ENCODE peak calls at places on chromosomes 16 and 17, in eight cellular contexts. J is sigmoid colon, A is prostate gland, V is stomach, K is breast epithelium, F is spleen, Y is upper lobe of left lung, R is HL-60. U is an unnamed sample.
A peak's percentile ranks its signal among the peaks of the same experiment; 100 is the strongest.

GRCh38 chr16:3950343-3951193 is 70.1 kb upstream of the CREBBP start:
- DNase-seq in V (peak; percentile 54), F (no peak), J (peak; percentile 95), Y (peak; percentile 56), R (no peak), A (peak; percentile 48), K (peak; percentile 69), U (no peak)

GRCh38 chr17:42843358-42843934 is 934 bp upstream of the AOC2 start:
- DNase-seq in A (peak; percentile 33), Y (no peak), F (peak; percentile 12), K (no peak), R (no peak), J (no peak), V (no peak), U (peak; percentile 80)

GRCh38 chr16:28042856-28043255 is 20.7 kb downstream of the GSG1L start:
- DNase-seq in K (no peak), F (no peak), A (no peak), V (no peak), R (no peak), J (no peak), Y (no peak), U (no peak)

GRCh38 chr16:21033707-21034106 is 116.9 kb downstream of the DNAH3 start:
- DNase-seq in F (no peak), V (no peak), J (no peak), R (no peak), A (no peak), K (no peak), Y (no peak), U (no peak)

GRCh38 chr17:27245230-27245696 is 48.7 kb upstream of the WSB1 start:
- DNase-seq in R (peak; percentile 93), V (peak; percentile 74), F (peak; percentile 94), J (peak; percentile 93), A (peak; percentile 56), Y (peak; percentile 87), K (peak; percentile 64), U (peak; percentile 90)

GRCh38 chr17:16935786-16936185 is 36.1 kb downstream of the TNFRSF13B start:
- DNase-seq in A (no peak), V (no peak), K (peak; percentile 46), Y (no peak), F (peak; percentile 38), J (peak; percentile 32), R (no peak), U (no peak)

GRCh38 chr16:30927789-30928378 is 4.5 kb downstream of the FBXL19 start:
- DNase-seq in J (no peak), F (peak; percentile 83), A (peak; percentile 81), V (no peak), Y (peak; percentile 86), K (no peak), R (no peak), U (peak; percentile 85)

GRCh38 chr17:17833664-17834357 is 3.0 kb downstream of the SREBF1 start:
- DNase-seq in R (no peak), Y (no peak), J (no peak), V (no peak), K (no peak), F (no peak), A (no peak), U (no peak)

GRCh38 chr16:86578056-86578455 is 293 bp upstream of the FOXL1 start:
- DNase-seq in V (no peak), Y (no peak), F (no peak), R (no peak), J (no peak), A (no peak), K (no peak), U (no peak)

GRCh38 chr17:5769936-5770335 is 185.6 kb upstream of the NLRP1 start:
- DNase-seq in F (no peak), A (no peak), R (no peak), K (no peak), J (no peak), Y (no peak), V (no peak), U (no peak)

GRCh38 chr17:59702304-59702703 is 4.9 kb downstream of the PTRH2 start:
- DNase-seq in A (no peak), K (no peak), F (no peak), J (no peak), Y (no peak), R (no peak), V (no peak), U (no peak)

GRCh38 chr17:59707971-59708425 is 544 bp downstream of the VMP1 start:
- DNase-seq in R (no peak), V (no peak), F (peak; percentile 67), A (no peak), K (no peak), Y (no peak), J (no peak), U (peak; percentile 43)

GRCh38 chr17:59706900-59707181 is 389 bp downstream of the PTRH2 start:
- DNase-seq in J (no peak), V (no peak), Y (no peak), A (no peak), F (no peak), K (no peak), R (no peak), U (no peak)

GRCh38 chr17:59711936-59712335 is 4.5 kb downstream of the VMP1 start:
- DNase-seq in V (no peak), K (no peak), R (no peak), J (no peak), A (no peak), F (no peak), Y (no peak), U (no peak)

DNA sequence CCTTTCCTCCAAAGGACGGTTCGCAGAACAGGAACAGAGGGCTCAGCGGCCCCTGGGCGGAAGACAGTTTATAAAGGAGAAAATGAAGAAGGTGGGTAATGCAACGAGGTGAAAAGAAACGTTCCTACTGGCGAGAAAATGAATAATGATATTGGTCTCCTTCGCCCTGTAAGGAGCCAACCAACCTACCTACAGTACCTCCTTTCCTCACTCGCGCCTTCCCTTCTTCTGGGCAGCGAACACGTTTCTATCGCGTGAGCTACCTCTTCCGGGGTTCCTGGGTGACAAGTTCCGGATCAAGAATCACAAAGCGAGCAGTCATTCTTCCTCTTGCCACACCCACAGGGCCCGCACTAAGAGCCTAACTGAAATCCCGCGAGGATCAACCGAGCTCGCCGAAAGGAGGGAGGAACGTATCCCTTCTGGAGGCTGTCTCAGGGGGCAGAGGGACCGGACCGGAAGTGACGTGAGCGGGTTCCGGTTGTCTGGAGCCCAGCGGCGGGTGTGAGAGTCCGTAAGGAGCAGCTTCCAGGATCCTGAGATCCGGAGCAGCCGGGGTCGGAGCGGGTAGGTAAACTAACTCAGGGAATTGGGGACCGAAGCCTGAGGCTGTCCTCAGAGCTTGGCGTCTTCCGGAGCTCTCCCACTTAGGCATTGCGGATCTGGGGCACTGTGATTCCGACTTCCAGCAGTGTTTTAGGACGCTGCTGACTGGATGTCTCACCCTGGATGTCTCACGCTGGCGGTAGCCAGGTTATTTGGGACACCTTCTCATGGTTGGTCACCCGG is at the start of the genes PTRH2 and VMP1:
- DNase-seq in J (peak; percentile 99), K (peak; percentile 98), A (peak; percentile 99), R (peak; percentile 98), V (peak; percentile 98), F (peak; percentile 97), Y (peak; percentile 92), U (peak; percentile 100)
- TF ChIP-seq POLR2AphosphoS5 in J (peak; percentile 97), K (peak; percentile 96), A (peak; percentile 99), R (peak; percentile 96), V (peak; percentile 65), F (peak; percentile 93), Y (peak; percentile 88), U (peak; percentile 99)

GRCh38 chr17:9386401-9386800 is 189.2 kb downstream of the STX8 start:
- DNase-seq in K (no peak), Y (no peak), V (no peak), R (no peak), A (no peak), J (no peak), F (no peak), U (no peak)
- TF ChIP-seq POLR2AphosphoS5 in K (no peak), Y (no peak), V (no peak), R (no peak), A (no peak), J (no peak), F (no peak), U (no peak)

DNA sequence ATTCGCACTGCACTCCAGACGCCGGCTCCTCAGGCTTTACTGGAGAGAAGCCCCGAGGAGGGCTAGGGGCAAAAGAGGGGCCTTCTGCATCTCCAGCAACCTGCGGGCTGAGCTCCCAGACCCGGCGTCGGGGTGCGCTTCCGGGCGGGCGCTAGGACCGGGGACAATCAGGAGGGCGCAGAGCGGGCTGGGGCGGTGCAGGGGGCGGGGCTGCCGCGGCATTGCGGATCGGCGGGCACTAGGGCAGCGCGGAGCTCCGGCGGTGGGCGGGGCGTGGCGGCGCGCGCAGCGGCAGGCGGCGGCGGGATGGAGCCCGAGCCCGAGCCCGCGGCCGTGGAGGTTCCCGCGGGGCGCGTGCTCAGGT is at the start of gene TSEN54:
- DNase-seq in J (peak; percentile 96), Y (peak; percentile 100), K (peak; percentile 94), F (peak; percentile 99), R (peak; percentile 71), V (peak; percentile 96), A (peak; percentile 93), U (peak; percentile 91)
- TF ChIP-seq POLR2AphosphoS5 in J (no peak), Y (no peak), K (no peak), F (peak; percentile 62), R (no peak), V (no peak), A (peak; percentile 41), U (peak; percentile 31)

DNA sequence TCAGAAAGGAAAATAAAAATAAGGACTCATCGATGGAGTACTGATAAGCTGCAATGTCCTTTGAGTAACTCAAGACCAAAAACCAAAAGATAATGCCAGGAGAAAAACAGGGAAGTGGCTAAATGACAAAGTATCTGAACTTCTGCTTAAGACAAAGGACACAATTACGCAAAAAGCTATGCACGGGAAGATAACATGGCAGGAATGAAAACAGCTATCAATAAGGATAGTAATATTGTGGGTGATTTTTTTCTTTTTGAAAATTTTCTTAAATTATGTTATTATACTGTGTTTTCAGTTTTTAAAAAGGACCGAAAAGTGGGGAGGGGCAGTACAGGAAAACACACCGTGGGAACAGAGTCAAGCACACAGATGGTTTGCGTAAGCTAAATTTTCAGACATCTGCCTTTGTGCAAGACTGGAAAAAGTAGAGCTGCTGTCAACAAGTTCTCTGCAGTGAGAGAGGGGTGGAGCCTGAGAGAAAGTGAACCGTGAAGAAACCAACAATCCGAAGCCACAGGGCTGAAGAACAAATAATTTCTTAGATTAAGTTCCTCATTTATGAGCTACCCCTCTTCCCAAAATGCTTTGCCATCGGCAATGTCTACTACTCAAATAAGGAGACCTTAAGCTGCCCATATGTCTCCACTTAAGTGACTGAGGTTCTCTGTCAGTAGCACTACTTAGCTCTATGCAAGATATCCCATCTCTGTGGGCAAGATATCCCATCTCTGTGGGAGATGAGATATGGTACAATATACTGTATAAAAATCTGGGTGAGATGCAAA is 99.9 kb upstream of the CORO6 start:
- DNase-seq in V (no peak), R (peak; percentile 85), J (peak; percentile 78), A (peak; percentile 11), F (no peak), Y (no peak), K (no peak), U (no peak)
- TF ChIP-seq POLR2AphosphoS5 in V (no peak), R (peak; percentile 77), J (peak; percentile 46), A (peak; percentile 10), F (no peak), Y (no peak), K (peak; percentile 34), U (no peak)

GRCh38 chr17:78793968-78794367 is 11.9 kb upstream of the CYTH1 start:
- DNase-seq in F (no peak), R (no peak), V (no peak), K (no peak), Y (no peak), J (no peak), A (no peak), U (no peak)
- TF ChIP-seq POLR2AphosphoS5 in F (no peak), R (no peak), V (no peak), K (no peak), Y (no peak), J (no peak), A (no peak), U (no peak)

GRCh38 chr16:85520853-85521736 is 92.0 kb upstream of the GSE1 start:
- DNase-seq in K (peak; percentile 97), Y (no peak), A (peak; percentile 93), V (peak; percentile 97), J (peak; percentile 64), R (no peak), F (no peak), U (no peak)
- TF ChIP-seq POLR2AphosphoS5 in K (peak; percentile 79), Y (no peak), A (peak; percentile 77), V (no peak), J (no peak), R (no peak), F (no peak), U (no peak)